ENCODE peak calls at places on chromosomes 5 and 9, in eight cellular contexts. Z is amniotic stem cell, J is NCI-H748 treated with DMSO at 0.1 percent for 48 hours, M is left lung, U is C1 segment of cervical spinal cord, K is skeletal muscle cell, W is T-helper 1 cell, R is NCI-H510A treated with DMSO at 0.1 percent for 48 hours. A is an unnamed sample.

GRCh38 chr5:139908749-139909148 is 113.1 kb downstream of the PSD2 start:
- DNase-seq in Z (no peak), J (no peak), M (no peak), U (no peak), K (no peak), W (no peak), R (no peak), A (no peak)

GRCh38 chr5:126871441-126871840 is 94.5 kb downstream of the LMNB1 start:
- DNase-seq in Z (no peak), J (no peak), M (no peak), U (no peak), K (no peak), W (no peak), R (no peak), A (no peak)

GRCh38 chr5:179217356-179217755 is 127.9 kb downstream of the ADAMTS2 start:
- DNase-seq in Z (no peak), J (no peak), M (no peak), U (no peak), K (peak), W (no peak), R (no peak), A (no peak)

GRCh38 chr9:85246566-85246965 is 495.2 kb downstream of the AGTPBP1 start:
- DNase-seq in Z (no peak), J (no peak), M (no peak), U (no peak), K (no peak), W (no peak), R (no peak), A (no peak)

GRCh38 chr5:170751631-170752030 is 31.9 kb upstream of the GABRP start:
- DNase-seq in Z (no peak), J (no peak), M (no peak), U (no peak), K (no peak), W (no peak), R (no peak), A (no peak)

GRCh38 chr5:143874312-143874711 is 62.4 kb downstream of the HMHB1 start:
- DNase-seq in Z (no peak), J (no peak), M (no peak), U (no peak), K (no peak), W (no peak), R (no peak), A (no peak)

GRCh38 chr9:117134826-117135411 is 279.9 kb downstream of the ASTN2 start:
- DNase-seq in Z (no peak), J (no peak), M (no peak), U (no peak), K (no peak), W (no peak), R (no peak), A (no peak)

GRCh38 chr9:89477811-89478583 is 19.9 kb downstream of the SEMA4D start:
- DNase-seq in Z (no peak), J (no peak), M (no peak), U (no peak), K (no peak), W (peak), R (no peak), A (no peak)

GRCh38 chr5:74605759-74606158 is 34.8 kb downstream of the ENC1 start:
- DNase-seq in Z (no peak), J (no peak), M (no peak), U (no peak), K (no peak), W (no peak), R (no peak), A (no peak)

GRCh38 chr5:141850183-141850768 is 27.9 kb downstream of the PCDH1 start:
- DNase-seq in Z (peak), J (peak), M (no peak), U (peak), K (no peak), W (peak), R (no peak), A (no peak)

GRCh38 chr9:107251756-107252322 is 31.2 kb upstream of the RAD23B start:
- DNase-seq in Z (peak), J (no peak), M (no peak), U (no peak), K (peak), W (no peak), R (peak), A (peak)

GRCh38 chr9:99262949-99263418 is 40.9 kb downstream of the SEC61B start:
- DNase-seq in Z (no peak), J (no peak), M (no peak), U (no peak), K (no peak), W (no peak), R (no peak), A (no peak)

GRCh38 chr5:5089895-5090649 is 50.1 kb upstream of the ADAMTS16 start:
- DNase-seq in Z (no peak), J (no peak), M (no peak), U (no peak), K (no peak), W (no peak), R (no peak), A (no peak)

GRCh38 chr5:100901851-100902341 is 1.2 kb downstream of the ST8SIA4 start:
- DNase-seq in Z (no peak), J (peak), M (peak), U (peak), K (no peak), W (peak), R (peak), A (no peak)

GRCh38 chr5:27810458-27810857 is 772.1 kb upstream of the CDH9 start:
- DNase-seq in Z (no peak), J (no peak), M (no peak), U (no peak), K (peak), W (no peak), R (no peak), A (no peak)

GRCh38 chr5:105677291-105677690 is 1993.4 kb downstream of the EFNA5 start:
- DNase-seq in Z (no peak), J (no peak), M (no peak), U (no peak), K (no peak), W (no peak), R (no peak), A (no peak)

GRCh38 chr9:83622814-83623633 is at the start of gene IDNK:
- DNase-seq in Z (peak), J (peak), M (peak), U (peak), K (no peak), W (peak), R (peak), A (no peak)

GRCh38 chr5:178359738-178360137 is 127.1 kb upstream of the PHYKPL start:
- DNase-seq in Z (no peak), J (no peak), M (no peak), U (no peak), K (no peak), W (no peak), R (no peak), A (no peak)

GRCh38 chr9:22067196-22067595 is 58.1 kb upstream of the CDKN2B start:
- DNase-seq in Z (no peak), J (no peak), M (no peak), U (no peak), K (no peak), W (no peak), R (no peak), A (no peak)

GRCh38 chr9:120916573-120916972 is 10.0 kb downstream of the TRAF1 start:
- DNase-seq in Z (peak), J (no peak), M (no peak), U (peak), K (peak), W (no peak), R (no peak), A (no peak)

GRCh38 chr9:108603141-108603540 is 252.6 kb downstream of the ACTL7B start:
- DNase-seq in Z (no peak), J (no peak), M (no peak), U (no peak), K (no peak), W (no peak), R (no peak), A (no peak)

GRCh38 chr5:178371362-178372090 is 138.9 kb upstream of the PHYKPL start:
- DNase-seq in Z (no peak), J (no peak), M (no peak), U (no peak), K (no peak), W (no peak), R (no peak), A (no peak)

GRCh38 chr9:70318002-70318401 is 59.2 kb downstream of the SMC5 start:
- DNase-seq in Z (no peak), J (no peak), M (no peak), U (no peak), K (no peak), W (no peak), R (no peak), A (no peak)

GRCh38 chr5:36982146-36982545 is 105.6 kb downstream of the NIPBL start:
- DNase-seq in Z (no peak), J (no peak), M (no peak), U (no peak), K (peak), W (no peak), R (no peak), A (no peak)

GRCh38 chr5:54703568-54704255 is 186.2 kb downstream of the SNX18 start:
- DNase-seq in Z (no peak), J (no peak), M (no peak), U (no peak), K (no peak), W (no peak), R (no peak), A (no peak)

GRCh38 chr5:126031989-126032716 is 391.1 kb upstream of the GRAMD2B start:
- DNase-seq in Z (peak), J (peak), M (no peak), U (no peak), K (peak), W (no peak), R (peak), A (no peak)

GRCh38 chr9:69431203-69431602 is 106.2 kb downstream of the ENTREP1 start:
- DNase-seq in Z (no peak), J (no peak), M (no peak), U (no peak), K (no peak), W (no peak), R (no peak), A (no peak)

A was measured in BJ.